ENCODE peak calls at places on chromosomes 6 and 20, in five cellular contexts. T, X, S, H and E are unnamed samples.

GRCh38 chr20:15579703-15580102 is 993.5 kb downstream of the KIF16B start:
- DNase-seq in T (no peak), X (no peak), S (no peak), H (no peak), E (no peak)

GRCh38 chr20:25623225-25623735 is 534 bp downstream of the NANP start:
- DNase-seq in T (peak), X (no peak), S (peak), H (no peak), E (peak)

GRCh38 chr20:24814556-24815195 is 134.4 kb upstream of the CST7 start:
- DNase-seq in T (no peak), X (no peak), S (no peak), H (no peak), E (no peak)

GRCh38 chr20:3889489-3890409 is 562 bp downstream of the PANK2 start:
- DNase-seq in T (peak), X (peak), S (peak), H (no peak), E (peak)

GRCh38 chr20:24572862-24573261 is 103.4 kb downstream of the SYNDIG1 start:
- DNase-seq in T (no peak), X (no peak), S (no peak), H (no peak), E (no peak)

GRCh38 chr6:147741419-147741818 is 232.9 kb downstream of the SAMD5 start:
- DNase-seq in T (peak), X (no peak), S (no peak), H (no peak), E (no peak)

GRCh38 chr20:43849496-43850197 is 65.0 kb upstream of the TOX2 start:
- DNase-seq in T (peak), X (no peak), S (no peak), H (no peak), E (peak)

GRCh38 chr20:37915800-37916570 is 13.1 kb downstream of the VSTM2L start:
- DNase-seq in T (no peak), X (no peak), S (no peak), H (peak), E (no peak)

GRCh38 chr20:64109831-64110391 is 2.5 kb upstream of the NPBWR2 start:
- DNase-seq in T (no peak), X (no peak), S (no peak), H (no peak), E (no peak)

GRCh38 chr20:24736131-24736843 is 212.8 kb upstream of the CST7 start:
- DNase-seq in T (no peak), X (no peak), S (no peak), H (no peak), E (no peak)

GRCh38 chr20:36543187-36544133 is 2.1 kb downstream of the MYL9 start:
- DNase-seq in T (peak), X (no peak), S (no peak), H (no peak), E (no peak)

GRCh38 chr6:81093046-81093445 is 659.4 kb downstream of the TENT5A start:
- DNase-seq in T (no peak), X (no peak), S (no peak), H (no peak), E (no peak)

GRCh38 chr20:34524426-34524825 is 8.2 kb downstream of the DYNLRB1 start:
- DNase-seq in T (no peak), X (no peak), S (no peak), H (no peak), E (no peak)

GRCh38 chr6:70901324-70901723 is 55.5 kb downstream of the B3GAT2 start:
- DNase-seq in T (no peak), X (no peak), S (peak), H (no peak), E (no peak)

GRCh38 chr6:23027281-23027680 is 457.9 kb downstream of the HDGFL1 start:
- DNase-seq in T (no peak), X (no peak), S (no peak), H (peak), E (no peak)

GRCh38 chr20:650954-651353 is 2.0 kb downstream of the SRXN1 start:
- DNase-seq in T (no peak), X (no peak), S (no peak), H (no peak), E (no peak)

GRCh38 chr20:53557157-53557556 is 36.5 kb downstream of the ZNF217 start:
- DNase-seq in T (no peak), X (no peak), S (no peak), H (no peak), E (no peak)

GRCh38 chr6:41375598-41376151 is 40.3 kb downstream of the NCR2 start:
- DNase-seq in T (no peak), X (no peak), S (no peak), H (no peak), E (no peak)

GRCh38 chr6:42340516-42340915 is 111.2 kb downstream of the TRERF1 start:
- DNase-seq in T (no peak), X (no peak), S (no peak), H (no peak), E (no peak)